ENCODE peak calls at places on chromosomes 4 and X, in five cellular contexts. C is lower leg skin; H is psoas muscle; Q is PC-3; X is stimulated activated naive CD4-positive, alpha-beta T cell. L is an unnamed sample.

GRCh38 chr4:150209140-150209829 is 131.0 kb downstream of the DCLK2 start:
- DNase-seq in C (no peak), H (peak), Q (peak), X (no peak), L (peak)

GRCh38 chr4:23957465-23957864 is 67.6 kb upstream of the PPARGC1A start:
- DNase-seq in C (no peak), H (no peak), Q (no peak), X (no peak), L (no peak)

GRCh38 chr4:26242451-26242850 is 78.4 kb upstream of the RBPJ start:
- DNase-seq in C (no peak), H (no peak), Q (peak), X (no peak), L (no peak)

GRCh38 chr4:1082215-1083182 is 30.9 kb downstream of the RNF212 start:
- DNase-seq in C (peak), H (peak), Q (peak), X (no peak), L (no peak)

GRCh38 chr4:182085051-182085480 is 158.1 kb upstream of the TENM3 start:
- DNase-seq in C (no peak), H (no peak), Q (no peak), X (no peak), L (no peak)

GRCh38 chr4:127162741-127163140 is 470.0 kb upstream of the INTU start:
- DNase-seq in C (no peak), H (no peak), Q (no peak), X (no peak), L (no peak)

GRCh38 chrX:34764842-34765241 is 107.8 kb upstream of the TMEM47 start:
- DNase-seq in C (no peak), H (no peak), Q (peak), X (no peak), L (no peak)

GRCh38 chr4:147570616-147571015 is 46.6 kb upstream of the TMEM184C start:
- DNase-seq in C (no peak), H (no peak), Q (no peak), X (no peak), L (no peak)

GRCh38 chr4:16230308-16230707 is 4.0 kb upstream of the TAPT1 start:
- DNase-seq in C (no peak), H (no peak), Q (no peak), X (no peak), L (no peak)

GRCh38 chrX:6968231-6968630 is 179.3 kb upstream of the STS start:
- DNase-seq in C (no peak), H (no peak), Q (no peak), X (no peak), L (no peak)

GRCh38 chr4:1748465-1748995 is 27.2 kb downstream of the TACC3 start:
- DNase-seq in C (peak), H (peak), Q (peak), X (peak), L (peak)

GRCh38 chr4:163681208-163681821 is 186.8 kb downstream of the TMA16 start:
- DNase-seq in C (no peak), H (no peak), Q (peak), X (no peak), L (no peak)

GRCh38 chr4:7638984-7639789 is 204.5 kb upstream of the PSAPL1 start:
- DNase-seq in C (no peak), H (no peak), Q (no peak), X (no peak), L (no peak)

GRCh38 chr4:39048291-39048690 is 13.7 kb upstream of the KLHL5 start:
- DNase-seq in C (no peak), H (no peak), Q (no peak), X (no peak), L (no peak)

GRCh38 chr4:45438047-45438446 is 685.8 kb downstream of the GABRG1 start:
- DNase-seq in C (no peak), H (no peak), Q (no peak), X (no peak), L (no peak)

GRCh38 chrX:41441934-41442823 is 5.0 kb upstream of the NYX start:
- DNase-seq in C (peak), H (peak), Q (peak), X (peak), L (peak)

GRCh38 chr4:87631668-87632067 is 18.4 kb upstream of the DMP1 start:
- DNase-seq in C (no peak), H (no peak), Q (no peak), X (no peak), L (no peak)

GRCh38 chr4:183838987-183839712 is 66.0 kb upstream of the STOX2 start:
- DNase-seq in C (no peak), H (no peak), Q (peak), X (no peak), L (no peak)

GRCh38 chr4:76449824-76450223 is 14.8 kb downstream of the SHROOM3 start:
- DNase-seq in C (no peak), H (no peak), Q (no peak), X (no peak), L (no peak)

GRCh38 chrX:154460326-154460725 is 2.2 kb downstream of the PLXNA3 start:
- DNase-seq in C (no peak), H (no peak), Q (no peak), X (no peak), L (no peak)

GRCh38 chr4:70754470-70754869 is 32.7 kb downstream of the RUFY3 start:
- DNase-seq in C (no peak), H (no peak), Q (no peak), X (no peak), L (no peak)

GRCh38 chr4:78634011-78634664 is 82.6 kb downstream of the ANXA3 start:
- DNase-seq in C (peak), H (no peak), Q (no peak), X (no peak), L (no peak)

GRCh38 chr4:15875663-15876460 is 62.7 kb downstream of the FGFBP1 start:
- DNase-seq in C (no peak), H (no peak), Q (no peak), X (no peak), L (no peak)

GRCh38 chrX:143047511-143047910 is 21.8 kb downstream of the SPANXN4 start:
- DNase-seq in C (no peak), H (no peak), Q (no peak), X (no peak), L (no peak)

GRCh38 chr4:183783933-183784622 is 121.0 kb upstream of the STOX2 start:
- DNase-seq in C (no peak), H (no peak), Q (peak), X (no peak), L (no peak)

GRCh38 chr4:144582975-144583374 is 63.0 kb upstream of the HHIP start:
- DNase-seq in C (no peak), H (no peak), Q (peak), X (no peak), L (no peak)

GRCh38 chrX:31350808-31351074 is 278.9 kb upstream of the FTHL17 start:
- DNase-seq in C (no peak), H (no peak), Q (no peak), X (no peak), L (no peak)

GRCh38 chrX:10090319-10090718 is 66.5 kb upstream of the CLCN4 start:
- DNase-seq in C (no peak), H (no peak), Q (peak), X (no peak), L (no peak)

GRCh38 chr4:105415281-105415744 is 58.5 kb downstream of the PPA2 start:
- DNase-seq in C (no peak), H (no peak), Q (no peak), X (no peak), L (no peak)

GRCh38 chr4:31995943-31996901 is 1276.1 kb downstream of the PCDH7 start:
- DNase-seq in C (no peak), H (no peak), Q (no peak), X (no peak), L (no peak)

GRCh38 chr4:24489870-24490269 is 94.5 kb downstream of the DHX15 start:
- DNase-seq in C (no peak), H (peak), Q (no peak), X (no peak), L (no peak)

GRCh38 chrX:46477435-46477834 is 67.8 kb downstream of the ZNF674 start:
- DNase-seq in C (no peak), H (no peak), Q (no peak), X (no peak), L (no peak)

GRCh38 chr4:7759635-7760034 is 180.0 kb downstream of the AFAP1 start:
- DNase-seq in C (no peak), H (peak), Q (no peak), X (no peak), L (no peak)

GRCh38 chrX:3026074-3026588 is 15.1 kb upstream of the ARSF start:
- DNase-seq in C (peak), H (no peak), Q (peak), X (no peak), L (no peak)

GRCh38 chr4:189232274-189232673 is 708.4 kb upstream of the FRG1 start:
- DNase-seq in C (no peak), H (no peak), Q (no peak), X (no peak), L (no peak)

GRCh38 chr4:6986067-6986780 is 56.9 kb upstream of the TADA2B start:
- DNase-seq in C (peak), H (peak), Q (peak), X (no peak), L (peak)

GRCh38 chr4:151356510-151356909 is 31.1 kb upstream of the SH3D19 start:
- DNase-seq in C (no peak), H (no peak), Q (peak), X (no peak), L (no peak)

GRCh38 chr4:98284640-98285046 is 23.5 kb downstream of the RAP1GDS1 start:
- DNase-seq in C (no peak), H (no peak), Q (peak), X (no peak), L (no peak)

L was measured in ovary.